ENCODE peak calls at places on chromosomes 12 and 14, in four cellular contexts. V is K562, N is HepG2, U is GM12878. G is an unnamed sample.

GRCh38 chr12:92478692-92479091 is 224.1 kb upstream of the PLEKHG7 start:
- DNase-seq in V (no peak), N (no peak), U (no peak), G (no peak)

GRCh38 chr12:92094751-92095161 is 50.9 kb downstream of the BTG1 start:
- DNase-seq in V (no peak), N (no peak), U (no peak), G (no peak)

GRCh38 chr14:72588521-72588920 is 305.4 kb downstream of the DPF3 start:
- DNase-seq in V (no peak), N (no peak), U (peak; percentile 39), G (no peak)

GRCh38 chr14:89121961-89122675 is 294.9 kb downstream of the FOXN3 start:
- DNase-seq in V (no peak), N (no peak), U (no peak), G (no peak)

GRCh38 chr14:76053576-76054369 is 68.2 kb downstream of the IFT43 start:
- DNase-seq in V (no peak), N (no peak), U (no peak), G (no peak)

GRCh38 chr12:129753596-129753995 is 150.2 kb downstream of the TMEM132D start:
- DNase-seq in V (no peak), N (no peak), U (no peak), G (no peak)

GRCh38 chr12:630656-631632 is 32.3 kb downstream of the NINJ2 start:
- DNase-seq in V (no peak), N (no peak), U (no peak), G (no peak)

GRCh38 chr14:23183479-23183878 is at the start of gene SLC7A8:
- DNase-seq in V (no peak), N (no peak), U (no peak), G (peak; percentile 49)

GRCh38 chr12:116687888-116688287 is 50.0 kb downstream of the SPRING1 start:
- DNase-seq in V (peak; percentile 67), N (peak; percentile 44), U (no peak), G (peak; percentile 73)

GRCh38 chr12:20865873-20866272 is 55.4 kb downstream of the SLCO1B3 start:
- DNase-seq in V (no peak), N (no peak), U (no peak), G (no peak)

GRCh38 chr12:124696689-124697476 is 129.5 kb upstream of the NCOR2 start:
- DNase-seq in V (no peak), N (no peak), U (no peak), G (no peak)

GRCh38 chr12:12835378-12836145 is 22.4 kb downstream of the DDX47 start:
- DNase-seq in V (peak; percentile 13), N (no peak), U (no peak), G (no peak)

GRCh38 chr14:67241416-67242362 is at the start of gene PALS1:
- DNase-seq in V (peak; percentile 75), N (peak; percentile 62), U (peak; percentile 19), G (peak; percentile 58)

GRCh38 chr12:42663621-42664020 is 74.1 kb upstream of the PRICKLE1 start:
- DNase-seq in V (no peak), N (no peak), U (no peak), G (no peak)

GRCh38 chr14:94467728-94468520 is 8.1 kb downstream of the SERPINA9 start:
- DNase-seq in V (no peak), N (no peak), U (no peak), G (no peak)

GRCh38 chr12:90253674-90254181 is 545.1 kb upstream of the ATP2B1 start:
- DNase-seq in V (no peak), N (no peak), U (peak; percentile 59), G (peak; percentile 6)

GRCh38 chr14:57153286-57153685 is 115.4 kb downstream of the EXOC5 start:
- DNase-seq in V (no peak), N (no peak), U (no peak), G (no peak)

GRCh38 chr12:58584885-58585284 is 335.4 kb downstream of the LRIG3 start:
- DNase-seq in V (no peak), N (no peak), U (no peak), G (no peak)

GRCh38 chr12:132488127-132489077 is 1.5 kb upstream of the FBRSL1 start:
- DNase-seq in V (no peak), N (no peak), U (no peak), G (no peak)

GRCh38 chr14:30532264-30532663 is 26.7 kb upstream of the G2E3 start:
- DNase-seq in V (peak; percentile 10), N (no peak), U (no peak), G (no peak)

GRCh38 chr12:79895804-79896203 is 39.1 kb downstream of the PPP1R12A start:
- DNase-seq in V (no peak), N (no peak), U (no peak), G (no peak)

GRCh38 chr12:79895041-79895440 is 39.9 kb downstream of the PPP1R12A start:
- DNase-seq in V (no peak), N (no peak), U (no peak), G (no peak)

GRCh38 chr12:79886917-79887519 is 47.9 kb downstream of the PPP1R12A start:
- DNase-seq in V (peak; percentile 23), N (peak; percentile 54), U (peak; percentile 23), G (peak; percentile 15)

GRCh38 chr12:79887912-79888311 is 47.0 kb downstream of the PPP1R12A start:
- DNase-seq in V (no peak), N (no peak), U (no peak), G (no peak)

DNA sequence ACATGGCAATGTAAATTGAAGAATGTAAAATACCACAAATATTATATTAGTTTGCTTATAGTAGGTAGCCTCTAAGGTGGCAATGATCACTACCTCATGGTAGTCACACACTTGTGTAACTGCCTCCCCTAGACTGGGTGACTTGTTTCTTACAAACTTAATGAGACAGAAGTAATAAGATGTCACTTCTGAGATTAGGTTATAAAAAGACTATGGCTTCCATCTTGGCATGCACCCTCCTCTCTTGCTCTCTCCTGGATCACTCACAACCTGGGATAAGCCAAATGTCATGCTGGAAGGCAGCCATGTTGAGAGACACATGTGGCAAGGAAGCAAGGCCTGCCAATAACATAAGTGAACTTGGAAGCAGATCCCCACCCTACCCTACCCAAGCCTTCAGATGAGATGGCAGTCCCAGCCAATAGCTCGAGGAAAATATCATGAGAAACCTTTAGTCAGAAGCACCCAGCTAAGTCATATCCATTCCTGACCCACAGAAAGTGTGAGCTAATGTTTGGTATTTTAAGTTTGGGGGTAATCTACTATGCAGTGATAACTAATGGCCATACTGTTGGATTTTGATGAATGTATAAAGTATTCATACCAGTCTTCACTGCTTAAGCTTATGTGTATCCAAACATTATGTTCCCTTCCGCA is 43.3 kb downstream of the PPP1R12A start:
- DNase-seq in V (no peak), N (no peak), U (no peak), G (no peak)
- TF ChIP-seq BHLHE40 in V (no peak), N (no peak), U (no peak), G (no peak)

DNA sequence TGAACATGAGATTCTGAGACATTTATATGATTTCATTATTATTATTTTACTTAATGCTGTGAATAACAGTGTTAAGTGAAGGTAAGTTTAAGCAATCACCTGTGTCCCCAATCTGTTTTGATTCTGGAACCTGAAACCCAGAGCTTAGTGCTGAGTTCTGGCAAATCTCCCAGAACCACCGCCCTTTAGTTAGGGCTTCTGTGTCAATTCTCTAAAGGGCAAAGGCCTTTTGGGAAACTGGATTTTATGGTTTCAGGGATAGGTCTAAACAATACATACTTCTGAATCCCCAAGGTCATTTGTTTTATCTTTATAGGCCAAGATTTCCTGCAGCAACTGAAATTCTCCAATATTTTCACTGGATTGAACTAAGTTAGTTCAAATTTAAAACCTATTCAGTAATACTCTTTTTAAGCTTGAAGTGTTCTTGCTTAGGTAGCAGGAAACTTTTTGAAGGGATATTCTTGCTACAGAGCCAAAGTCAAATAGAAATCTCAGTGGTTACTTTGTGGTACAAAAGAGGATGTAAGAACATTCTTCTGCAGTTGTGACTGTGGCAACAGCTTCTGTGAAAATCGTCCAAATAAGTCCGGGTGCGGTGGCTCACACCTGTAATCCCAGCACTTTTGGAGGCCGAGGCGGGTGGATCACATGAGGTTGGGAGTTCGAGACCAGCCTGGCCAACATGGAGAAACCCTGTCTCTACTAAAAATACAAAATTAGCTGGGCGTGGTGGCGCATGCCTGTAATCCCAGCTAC is 10.0 kb upstream of the PKP2 start:
- DNase-seq in V (no peak), N (peak; percentile 74), U (peak; percentile 78), G (no peak)
- TF ChIP-seq FOXK2 in V (no peak), N (no peak), U (no peak), G (no peak)

GRCh38 chr12:117875652-117876491 is 92.9 kb downstream of the KSR2 start:
- DNase-seq in V (peak; percentile 24), N (no peak), U (no peak), G (peak; percentile 75)
- TF ChIP-seq BHLHE40 in V (no peak), N (no peak), U (no peak), G (no peak)

GRCh38 chr14:26863736-26864135 is 265.9 kb upstream of the NOVA1 start:
- DNase-seq in V (no peak), N (no peak), U (no peak), G (no peak)
- TF ChIP-seq FOXK2 in V (no peak), N (no peak), U (no peak), G (no peak)

GRCh38 chr14:90398315-90398811 is 1.5 kb downstream of the CALM1 start:
- DNase-seq in V (no peak), N (no peak), U (no peak), G (peak; percentile 43)
- TF ChIP-seq BHLHE40 in V (peak; percentile 17), N (no peak), U (no peak), G (no peak)